ENCODE peak calls at places on chromosomes 2 and 18, in eight cellular contexts. W, U, O, M, K, H, A and T are unnamed samples.

GRCh38 chr2:10136187-10136934 is 13.8 kb downstream of the RRM2 start:
- DNase-seq in M (peak; percentile 51), W (no peak), U (peak; percentile 42), K (no peak), H (no peak), A (no peak), O (no peak), T (no peak)

GRCh38 chr2:121356058-121356640 is 71.1 kb upstream of the TFCP2L1 start:
- DNase-seq in W (peak; percentile 59), H (peak; percentile 87), K (no peak), O (no peak), A (peak; percentile 46), M (peak; percentile 76), U (no peak), T (peak; percentile 83)

GRCh38 chr2:96099861-96100798 is 16.2 kb downstream of the ADRA2B start:
- DNase-seq in H (no peak), U (peak; percentile 46), A (no peak), K (no peak), O (peak; percentile 13), M (no peak), W (peak; percentile 3), T (no peak)

GRCh38 chr18:3511980-3512379 is 62.0 kb downstream of the TGIF1 start:
- DNase-seq in W (no peak), M (peak; percentile 89), U (no peak), A (no peak), O (no peak), K (peak; percentile 23), H (peak; percentile 77), T (peak; percentile 86)

GRCh38 chr18:76234559-76234958 is 260.5 kb downstream of the ZNF516 start:
- DNase-seq in U (no peak), K (no peak), A (no peak), M (no peak), O (peak; percentile 71), H (no peak), W (no peak), T (no peak)

GRCh38 chr2:84999467-85000064 is 28.6 kb downstream of the KCMF1 start:
- DNase-seq in M (no peak), O (no peak), H (no peak), A (no peak), W (no peak), K (no peak), U (no peak), T (no peak)

GRCh38 chr2:39606585-39606984 is 59.1 kb upstream of the TMEM178A start:
- DNase-seq in W (no peak), K (no peak), O (no peak), H (peak; percentile 84), M (no peak), A (no peak), U (no peak), T (no peak)

GRCh38 chr2:236875906-236876505 is 209.7 kb upstream of the COPS8 start:
- DNase-seq in U (peak; percentile 74), K (no peak), H (no peak), M (no peak), W (no peak), A (no peak), O (no peak), T (no peak)

GRCh38 chr2:151766421-151767153 is 32.3 kb upstream of the NEB start:
- DNase-seq in A (peak; percentile 32), M (peak; percentile 9), O (no peak), K (no peak), U (no peak), H (peak; percentile 25), W (no peak), T (no peak)

GRCh38 chr2:230828272-230828961 is 36.3 kb upstream of the ITM2C start:
- DNase-seq in K (no peak), O (no peak), W (peak; percentile 57), M (peak; percentile 87), A (peak; percentile 25), U (peak; percentile 67), H (no peak), T (no peak)

GRCh38 chr2:1478311-1479305 is 65.3 kb downstream of the TPO start:
- DNase-seq in U (no peak), K (no peak), W (no peak), H (no peak), M (no peak), A (no peak), O (no peak), T (no peak)

GRCh38 chr2:124489686-124490085 is 464.6 kb downstream of the CNTNAP5 start:
- DNase-seq in O (no peak), M (no peak), A (no peak), U (no peak), W (no peak), H (no peak), K (no peak), T (no peak)

GRCh38 chr18:44568343-44568742 is 112.3 kb upstream of the SETBP1 start:
- DNase-seq in K (no peak), H (no peak), A (no peak), O (no peak), W (no peak), M (no peak), U (no peak), T (no peak)

GRCh38 chr18:79943608-79944125 is 7.8 kb downstream of the SLC66A2 start:
- DNase-seq in U (peak; percentile 62), A (no peak), O (no peak), M (no peak), H (no peak), W (peak; percentile 17), K (no peak), T (no peak)

GRCh38 chr2:134009440-134009839 is 244.4 kb upstream of the MGAT5 start:
- DNase-seq in W (no peak), O (no peak), H (no peak), A (no peak), M (no peak), U (no peak), K (no peak), T (no peak)

GRCh38 chr2:217934321-217935131 is 68.3 kb downstream of the TNS1 start:
- DNase-seq in W (peak; percentile 60), A (no peak), M (peak; percentile 81), U (peak; percentile 89), O (no peak), H (peak; percentile 75), K (peak; percentile 47), T (peak; percentile 92)

GRCh38 chr2:217064234-217065103 is 204.6 kb upstream of the TNP1 start:
- DNase-seq in A (no peak), K (no peak), O (peak; percentile 73), U (no peak), M (peak; percentile 83), W (no peak), H (peak; percentile 95), T (peak; percentile 31)

GRCh38 chr2:112774536-112775285 is 9.6 kb downstream of the IL1A start:
- DNase-seq in W (no peak), U (no peak), H (no peak), O (no peak), K (no peak), A (no peak), M (no peak), T (no peak)

GRCh38 chr2:48345176-48345575 is 184.8 kb upstream of the STON1 start:
- DNase-seq in K (no peak), H (peak; percentile 76), U (no peak), M (no peak), O (no peak), W (no peak), A (no peak), T (peak; percentile 20)
- H3K4me3 ChIP-seq in K (no peak overlapping the region), H (no peak overlapping the region), U (no peak overlapping the region), M (no peak overlapping the region), O (no peak overlapping the region), W (no peak overlapping the region), A (no peak overlapping the region), T (no peak overlapping the region)

DNA sequence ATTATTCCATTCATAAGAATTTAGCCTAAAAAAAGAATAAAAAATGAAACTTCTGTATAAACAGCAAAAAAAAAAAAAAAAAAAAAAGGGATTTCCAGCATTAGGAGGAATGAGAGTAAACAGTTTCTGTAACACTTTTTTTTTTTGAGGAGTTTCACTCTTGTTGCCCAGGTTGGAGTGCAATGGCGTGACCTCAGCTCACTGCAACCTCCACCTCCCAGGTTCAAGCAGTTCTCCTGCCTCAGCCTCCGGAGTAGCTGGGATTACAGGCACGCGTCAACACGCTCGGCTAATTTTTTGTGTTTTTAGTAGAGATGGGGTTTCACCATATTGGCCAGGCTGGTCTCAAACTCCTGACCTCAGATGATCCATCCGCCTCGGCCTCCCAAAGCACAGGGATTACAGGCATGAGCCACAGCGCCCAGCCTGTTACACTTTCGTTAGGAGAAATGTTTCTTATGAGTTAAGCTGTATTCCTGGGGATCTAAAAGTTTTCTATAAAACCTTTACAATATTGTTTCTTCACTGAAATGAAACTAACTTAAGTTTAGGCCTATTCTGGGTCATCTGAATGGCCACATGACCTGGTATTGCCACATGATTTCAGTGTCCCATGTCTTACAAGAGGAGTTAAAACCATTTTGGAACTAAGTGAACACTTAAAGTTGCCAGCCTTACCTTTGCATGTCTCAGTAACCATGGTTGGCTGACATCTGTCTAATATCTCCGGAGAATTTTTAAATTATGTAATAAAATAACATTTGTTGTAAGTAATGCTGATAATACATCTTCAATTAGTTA is 17.5 kb downstream of the SMAD2 start:
- DNase-seq in H (peak; percentile 37), U (no peak), A (no peak), W (no peak), M (no peak), K (no peak), O (no peak), T (no peak)
- H3K4me3 ChIP-seq in H (no peak overlapping the region), U (no peak overlapping the region), A (no peak overlapping the region), W (no peak overlapping the region), M (no peak overlapping the region), K (no peak overlapping the region), O (no peak overlapping the region), T (no peak overlapping the region)

GRCh38 chr2:47405757-47406156 is 2.8 kb downstream of the MSH2 start:
- DNase-seq in O (no peak), K (no peak), U (no peak), A (no peak), M (no peak), W (no peak), H (no peak), T (no peak)
- H3K4me3 ChIP-seq in O (no peak overlapping the region), K (no peak overlapping the region), U (no peak overlapping the region), A (no peak overlapping the region), M (no peak overlapping the region), W (no peak overlapping the region), H (no peak overlapping the region), T (no peak overlapping the region)

GRCh38 chr18:6476880-6477279 is 62.2 kb upstream of the L3MBTL4 start:
- DNase-seq in A (no peak), M (no peak), W (no peak), K (no peak), U (no peak), O (no peak), H (no peak), T (no peak)

GRCh38 chr18:6479699-6480098 is 65.0 kb upstream of the L3MBTL4 start:
- DNase-seq in O (no peak), A (no peak), K (no peak), U (no peak), M (no peak), H (no peak), W (no peak), T (no peak)

GRCh38 chr18:6478111-6478510 is 63.4 kb upstream of the L3MBTL4 start:
- DNase-seq in O (no peak), W (no peak), A (no peak), U (no peak), M (no peak), K (no peak), H (no peak), T (no peak)

DNA sequence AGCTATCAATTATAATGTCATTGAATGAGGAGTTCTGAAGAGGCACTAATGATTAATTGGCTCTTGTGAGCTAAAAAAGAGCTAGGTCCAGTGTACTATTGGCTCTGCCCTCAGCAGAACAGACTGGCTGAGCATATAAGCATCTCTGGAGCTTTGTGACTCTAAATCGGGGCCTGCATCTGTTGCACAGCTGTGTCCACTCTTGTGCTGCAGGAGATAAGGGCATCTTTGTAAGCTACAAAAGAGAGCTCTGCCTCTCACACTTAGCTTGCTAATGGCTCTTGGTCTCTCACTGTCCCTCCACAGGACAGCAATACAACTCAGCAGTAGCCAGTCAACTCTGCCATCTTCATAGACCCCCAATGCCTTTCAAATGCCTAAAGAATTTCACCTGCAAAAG is 61.5 kb upstream of the L3MBTL4 start:
- DNase-seq in H (no peak), A (no peak), M (no peak), U (no peak), K (no peak), W (no peak), O (no peak), T (no peak)
- H3K4me3 ChIP-seq in H (no peak overlapping the region), A (no peak overlapping the region), M (no peak overlapping the region), U (no peak overlapping the region), K (no peak overlapping the region), W (no peak overlapping the region), O (no peak overlapping the region), T (no peak overlapping the region)